ENCODE peak calls at places on chromosomes 7 and 10, in seven cellular contexts. B, Y, Z, M, V, L and F are unnamed samples.
A peak's percentile ranks its signal among the peaks of the same experiment; 100 is the strongest.

GRCh38 chr10:4847580-4848020 is 21.6 kb downstream of the AKR1E2 start:
- DNase-seq in Z (peak; percentile 64), B (no peak), Y (peak; percentile 65), L (peak; percentile 67), M (peak; percentile 26), V (no peak), F (no peak)

GRCh38 chr7:134571101-134571500 is 22.2 kb downstream of the AKR1B15 start:
- DNase-seq in M (no peak), L (no peak), V (no peak), Y (no peak), Z (no peak), B (no peak), F (no peak)

GRCh38 chr7:114081606-114082425 is 163.0 kb upstream of the PPP1R3A start:
- DNase-seq in L (no peak), Y (peak; percentile 63), B (no peak), Z (peak; percentile 56), M (no peak), V (no peak), F (no peak)

GRCh38 chr7:34900891-34901493 is 136.3 kb downstream of the DPY19L1 start:
- DNase-seq in Y (no peak), M (no peak), V (no peak), B (no peak), Z (no peak), L (no peak), F (no peak)

GRCh38 chr7:33243319-33243881 is 114.0 kb downstream of the BBS9 start:
- DNase-seq in B (no peak), M (no peak), Y (peak; percentile 59), L (no peak), V (no peak), Z (peak; percentile 38), F (no peak)

GRCh38 chr7:158776474-158776873 is 52.8 kb downstream of the ESYT2 start:
- DNase-seq in M (no peak), Y (no peak), L (no peak), V (no peak), Z (no peak), B (no peak), F (no peak)

GRCh38 chr7:45681596-45682357 is 107.6 kb downstream of the ADCY1 start:
- DNase-seq in Z (no peak), Y (no peak), M (no peak), V (no peak), L (no peak), B (no peak), F (no peak)

GRCh38 chr10:103044942-103045489 is 126.9 kb downstream of the CNNM2 start:
- DNase-seq in B (no peak), V (no peak), Z (no peak), M (no peak), Y (no peak), L (no peak), F (no peak)

GRCh38 chr10:131645756-131646155 is 255.1 kb upstream of the PPP2R2D start:
- DNase-seq in M (no peak), L (no peak), V (no peak), B (no peak), Y (no peak), Z (no peak), F (no peak)

GRCh38 chr10:94042001-94042813 is 48.5 kb downstream of the PLCE1 start:
- DNase-seq in M (no peak), Z (peak; percentile 23), Y (peak; percentile 72), L (no peak), V (no peak), B (no peak), F (no peak)

GRCh38 chr7:139940866-139941265 is 111.8 kb downstream of the TBXAS1 start:
- DNase-seq in B (no peak), M (no peak), L (no peak), Z (no peak), V (no peak), Y (no peak), F (no peak)

GRCh38 chr7:130699686-130700085 is 13.3 kb upstream of the TSGA13 start:
- DNase-seq in Z (no peak), B (no peak), Y (no peak), M (no peak), L (no peak), V (no peak), F (no peak)

GRCh38 chr10:46229144-46229563 is 57.6 kb upstream of the ANTXRL start:
- DNase-seq in B (no peak), V (peak; percentile 27), Z (no peak), L (peak; percentile 6), Y (no peak), M (no peak), F (no peak)